ENCODE peak calls at places on chromosomes 3 and 15, in seven cellular contexts. Q is Caki2; R is fibroblast of mammary gland; I is A172; J is thyroid gland; S is body of pancreas; W is central memory CD4-positive, alpha-beta T cell. H is an unnamed sample.

GRCh38 chr15:71662306-71662705 is 148.0 kb upstream of the NR2E3 start:
- DNase-seq in Q (no peak), R (no peak), I (no peak), J (no peak), S (no peak), W (no peak), H (no peak)

GRCh38 chr3:73773228-73773627 is 148.5 kb upstream of the PDZRN3 start:
- DNase-seq in Q (no peak), R (peak), I (no peak), J (no peak), S (no peak), W (no peak), H (no peak)

GRCh38 chr3:25468866-25469319 is 40.8 kb downstream of the RARB start:
- DNase-seq in Q (no peak), R (peak), I (no peak), J (peak), S (peak), W (no peak), H (no peak)

GRCh38 chr3:188351648-188352047 is 197.7 kb downstream of the LPP start:
- DNase-seq in Q (no peak), R (no peak), I (no peak), J (no peak), S (no peak), W (no peak), H (no peak)

GRCh38 chr15:68614621-68615035 is 35.8 kb downstream of the CORO2B start:
- DNase-seq in Q (no peak), R (no peak), I (no peak), J (no peak), S (no peak), W (no peak), H (peak)

GRCh38 chr3:25455316-25456232 is 27.5 kb downstream of the RARB start:
- DNase-seq in Q (peak), R (peak), I (no peak), J (peak), S (no peak), W (no peak), H (no peak)

GRCh38 chr3:184466413-184466960 is 86.6 kb downstream of the CHRD start:
- DNase-seq in Q (no peak), R (peak), I (no peak), J (peak), S (peak), W (no peak), H (peak)

GRCh38 chr3:45516829-45517228 is 77.7 kb upstream of the LIMD1 start:
- DNase-seq in Q (no peak), R (peak), I (no peak), J (no peak), S (no peak), W (no peak), H (no peak)

GRCh38 chr3:115146032-115146417 is 1.1 kb downstream of the ZBTB20 start:
- DNase-seq in Q (peak), R (peak), I (peak), J (peak), S (peak), W (peak), H (no peak)

GRCh38 chr3:148329481-148330220 is 368.1 kb upstream of the AGTR1 start:
- DNase-seq in Q (peak), R (peak), I (peak), J (no peak), S (no peak), W (no peak), H (no peak)

GRCh38 chr3:7630351-7630911 is 769.5 kb downstream of the GRM7 start:
- DNase-seq in Q (no peak), R (peak), I (no peak), J (no peak), S (no peak), W (no peak), H (no peak)